ENCODE peak calls at places on chromosomes 3 and 15, in four cellular contexts. One of them, this sample, is unnamed.

GRCh38 chr3:188826574-188826973 is 345.2 kb upstream of the TPRG1 start:
- ATAC-seq in foreskin keratinocyte: no peak
- ATAC-seq in mucosa of descending colon: no peak
- ATAC-seq in activated CD8-positive, alpha-beta T cell treated with anti-CD3 and anti-CD28 coated beads for 36 hours: no peak
- ATAC-seq in this sample: no peak

GRCh38 chr3:148131990-148132638 is 565.6 kb upstream of the AGTR1 start:
- ATAC-seq in foreskin keratinocyte: no peak
- ATAC-seq in mucosa of descending colon: no peak
- ATAC-seq in activated CD8-positive, alpha-beta T cell treated with anti-CD3 and anti-CD28 coated beads for 36 hours: no peak
- ATAC-seq in this sample: no peak

GRCh38 chr3:55935241-55935640 is 448.1 kb upstream of the WNT5A start:
- ATAC-seq in foreskin keratinocyte: no peak
- ATAC-seq in mucosa of descending colon: no peak
- ATAC-seq in activated CD8-positive, alpha-beta T cell treated with anti-CD3 and anti-CD28 coated beads for 36 hours: no peak
- ATAC-seq in this sample: no peak

GRCh38 chr15:93029613-93030429 is 59.2 kb downstream of the RGMA start:
- ATAC-seq in foreskin keratinocyte: peak
- ATAC-seq in mucosa of descending colon: peak
- ATAC-seq in activated CD8-positive, alpha-beta T cell treated with anti-CD3 and anti-CD28 coated beads for 36 hours: no peak
- ATAC-seq in this sample: peak

GRCh38 chr15:64836023-64836536 is 5.6 kb upstream of the PLEKHO2 start:
- ATAC-seq in foreskin keratinocyte: peak
- ATAC-seq in mucosa of descending colon: peak
- ATAC-seq in activated CD8-positive, alpha-beta T cell treated with anti-CD3 and anti-CD28 coated beads for 36 hours: peak
- ATAC-seq in this sample: no peak

GRCh38 chr3:51621091-51621892 is 49.8 kb upstream of the TEX264 start:
- ATAC-seq in foreskin keratinocyte: peak
- ATAC-seq in mucosa of descending colon: peak
- ATAC-seq in activated CD8-positive, alpha-beta T cell treated with anti-CD3 and anti-CD28 coated beads for 36 hours: no peak
- ATAC-seq in this sample: peak

GRCh38 chr3:139354661-139355060 is 10.8 kb downstream of the MRPS22 start:
- ATAC-seq in foreskin keratinocyte: no peak
- ATAC-seq in mucosa of descending colon: no peak
- ATAC-seq in activated CD8-positive, alpha-beta T cell treated with anti-CD3 and anti-CD28 coated beads for 36 hours: no peak
- ATAC-seq in this sample: no peak

GRCh38 chr15:25844542-25844941 is 18.6 kb downstream of the ATP10A start:
- ATAC-seq in foreskin keratinocyte: no peak
- ATAC-seq in mucosa of descending colon: no peak
- ATAC-seq in activated CD8-positive, alpha-beta T cell treated with anti-CD3 and anti-CD28 coated beads for 36 hours: no peak
- ATAC-seq in this sample: no peak

GRCh38 chr3:46127503-46127902 is 80.6 kb downstream of the CCR1 start:
- ATAC-seq in foreskin keratinocyte: peak
- ATAC-seq in mucosa of descending colon: no peak
- ATAC-seq in activated CD8-positive, alpha-beta T cell treated with anti-CD3 and anti-CD28 coated beads for 36 hours: no peak
- ATAC-seq in this sample: no peak

GRCh38 chr15:50181983-50182232 is at the start of gene SLC27A2:
- ATAC-seq in foreskin keratinocyte: no peak
- ATAC-seq in mucosa of descending colon: peak
- ATAC-seq in activated CD8-positive, alpha-beta T cell treated with anti-CD3 and anti-CD28 coated beads for 36 hours: peak
- ATAC-seq in this sample: peak

GRCh38 chr3:195893121-195893449 is 15.3 kb downstream of the TNK2 start:
- ATAC-seq in foreskin keratinocyte: no peak
- ATAC-seq in mucosa of descending colon: no peak
- ATAC-seq in activated CD8-positive, alpha-beta T cell treated with anti-CD3 and anti-CD28 coated beads for 36 hours: no peak
- ATAC-seq in this sample: no peak

GRCh38 chr3:37149246-37149645 is 25.1 kb downstream of the LRRFIP2 start:
- ATAC-seq in foreskin keratinocyte: no peak
- ATAC-seq in mucosa of descending colon: no peak
- ATAC-seq in activated CD8-positive, alpha-beta T cell treated with anti-CD3 and anti-CD28 coated beads for 36 hours: no peak
- ATAC-seq in this sample: no peak

GRCh38 chr3:63056932-63057331 is 181.7 kb upstream of the CADPS start:
- ATAC-seq in foreskin keratinocyte: no peak
- ATAC-seq in mucosa of descending colon: no peak
- ATAC-seq in activated CD8-positive, alpha-beta T cell treated with anti-CD3 and anti-CD28 coated beads for 36 hours: no peak
- ATAC-seq in this sample: no peak

GRCh38 chr3:108091498-108092259 is 848 bp upstream of the CD47 start:
- ATAC-seq in foreskin keratinocyte: no peak
- ATAC-seq in mucosa of descending colon: peak
- ATAC-seq in activated CD8-positive, alpha-beta T cell treated with anti-CD3 and anti-CD28 coated beads for 36 hours: no peak
- ATAC-seq in this sample: peak

GRCh38 chr15:64029633-64030032 is 16.7 kb downstream of the DAPK2 start:
- ATAC-seq in foreskin keratinocyte: no peak
- ATAC-seq in mucosa of descending colon: peak
- ATAC-seq in activated CD8-positive, alpha-beta T cell treated with anti-CD3 and anti-CD28 coated beads for 36 hours: peak
- ATAC-seq in this sample: peak

GRCh38 chr3:43062556-43063040 is 43.3 kb downstream of the POMGNT2 start:
- ATAC-seq in foreskin keratinocyte: no peak
- ATAC-seq in mucosa of descending colon: no peak
- ATAC-seq in activated CD8-positive, alpha-beta T cell treated with anti-CD3 and anti-CD28 coated beads for 36 hours: no peak
- ATAC-seq in this sample: no peak

GRCh38 chr15:41490355-41490754 is 3.3 kb upstream of the ITPKA start:
- ATAC-seq in foreskin keratinocyte: peak
- ATAC-seq in mucosa of descending colon: no peak
- ATAC-seq in activated CD8-positive, alpha-beta T cell treated with anti-CD3 and anti-CD28 coated beads for 36 hours: peak
- ATAC-seq in this sample: peak

GRCh38 chr15:72323752-72324151 is 3.8 kb upstream of the CELF6 start:
- ATAC-seq in foreskin keratinocyte: no peak
- ATAC-seq in mucosa of descending colon: no peak
- ATAC-seq in activated CD8-positive, alpha-beta T cell treated with anti-CD3 and anti-CD28 coated beads for 36 hours: no peak
- ATAC-seq in this sample: no peak

GRCh38 chr3:12303532-12303931 is 14.7 kb downstream of the PPARG start:
- ATAC-seq in foreskin keratinocyte: peak
- ATAC-seq in mucosa of descending colon: no peak
- ATAC-seq in activated CD8-positive, alpha-beta T cell treated with anti-CD3 and anti-CD28 coated beads for 36 hours: no peak
- ATAC-seq in this sample: no peak

This sample was measured in esophagus mucosa.